ENCODE peak calls at places on chromosomes 6 and 20, in seven cellular contexts. M is stomach, B is H1, X is Peyer's patch, O is K562, R is ovary, L is suprapubic skin. H is an unnamed sample.

GRCh38 chr6:170459451-170459850 is 93.7 kb downstream of the PSMB1 start:
- DNase-seq in X (peak; percentile 60), L (no peak), B (no peak), O (no peak), R (no peak), M (peak; percentile 43), H (no peak)

GRCh38 chr6:5998741-5999687 is 7.7 kb downstream of the NRN1 start:
- DNase-seq in L (peak; percentile 85), X (no peak), B (no peak), R (no peak), M (no peak), O (no peak), H (no peak)

GRCh38 chr6:71012871-71013456 is 56.1 kb upstream of the B3GAT2 start:
- DNase-seq in M (no peak), O (peak; percentile 58), L (no peak), R (no peak), B (no peak), X (no peak), H (peak; percentile 45)

GRCh38 chr20:20454850-20455627 is 87.1 kb downstream of the INSM1 start:
- DNase-seq in O (no peak), X (no peak), B (no peak), R (no peak), L (no peak), M (no peak), H (no peak)

GRCh38 chr20:57656821-57657536 is 36.8 kb upstream of the ZBP1 start:
- DNase-seq in B (no peak), M (peak; percentile 19), X (peak; percentile 45), L (peak; percentile 59), O (no peak), R (peak; percentile 20), H (no peak)

GRCh38 chr6:8082954-8083858 is 19.0 kb upstream of the BLOC1S5 start:
- DNase-seq in O (peak; percentile 36), M (peak; percentile 70), B (no peak), L (no peak), X (no peak), R (no peak), H (peak; percentile 36)

GRCh38 chr6:89148016-89148750 is 2.3 kb downstream of the PM20D2 start:
- DNase-seq in X (no peak), O (no peak), M (no peak), L (no peak), R (no peak), B (no peak), H (no peak)

GRCh38 chr6:80438728-80439127 is 332.3 kb downstream of the BCKDHB start:
- DNase-seq in R (no peak), O (no peak), M (no peak), B (peak; percentile 17), X (no peak), L (no peak), H (no peak)

GRCh38 chr20:36092424-36093024 is 62.0 kb upstream of the EPB41L1 start:
- DNase-seq in L (no peak), R (peak; percentile 47), B (no peak), M (peak; percentile 53), O (peak; percentile 77), X (no peak), H (peak; percentile 32)

GRCh38 chr6:145670306-145670705 is 65.0 kb downstream of the EPM2A start:
- DNase-seq in M (no peak), O (no peak), R (no peak), B (no peak), X (no peak), L (no peak), H (no peak)

GRCh38 chr20:30484009-30484748 is 773.3 kb upstream of the DEFB115 start:
- DNase-seq in M (no peak), B (no peak), O (no peak), R (no peak), X (no peak), L (no peak), H (no peak)

GRCh38 chr6:73121421-73121993 is 103.8 kb downstream of the KHDC1L start:
- DNase-seq in R (no peak), L (no peak), X (no peak), O (no peak), M (no peak), B (no peak), H (no peak)

GRCh38 chr6:25583099-25583498 is 68.9 kb upstream of the SCGN start:
- DNase-seq in O (no peak), B (no peak), L (no peak), X (no peak), R (no peak), M (no peak), H (no peak)

GRCh38 chr6:154766993-154767392 is 33.8 kb downstream of the SCAF8 start:
- DNase-seq in L (no peak), R (no peak), O (no peak), X (no peak), M (no peak), B (no peak), H (no peak)

GRCh38 chr6:150063640-150064039 is 5.3 kb downstream of the ULBP3 start:
- DNase-seq in R (no peak), O (no peak), B (no peak), M (no peak), L (no peak), X (no peak), H (no peak)

GRCh38 chr6:42050897-42051653 is 751 bp downstream of the TAF8 start:
- DNase-seq in O (no peak), X (no peak), B (no peak), R (no peak), M (no peak), L (no peak), H (no peak)

GRCh38 chr6:95249661-95250060 is 327.7 kb upstream of the MANEA start:
- DNase-seq in L (no peak), X (no peak), O (no peak), B (no peak), R (no peak), M (no peak), H (no peak)

GRCh38 chr20:15579703-15580102 is 993.5 kb downstream of the KIF16B start:
- DNase-seq in L (no peak), O (no peak), R (no peak), M (no peak), X (no peak), B (no peak), H (no peak)

GRCh38 chr6:37262446-37263026 is 4.6 kb upstream of the TMEM217 start:
- DNase-seq in R (no peak), X (no peak), L (no peak), B (no peak), M (no peak), O (no peak), H (no peak)

GRCh38 chr6:113953346-113953745 is 17.6 kb downstream of the HDAC2 start:
- DNase-seq in R (no peak), M (no peak), O (no peak), B (no peak), X (no peak), L (no peak), H (no peak)

GRCh38 chr6:148523551-148523950 is 180.9 kb downstream of the SASH1 start:
- DNase-seq in L (no peak), X (no peak), O (no peak), M (no peak), B (no peak), R (no peak), H (no peak)

GRCh38 chr20:25220810-25221591 is 25.5 kb downstream of the ENTPD6 start:
- DNase-seq in M (peak; percentile 45), O (no peak), R (no peak), X (no peak), B (no peak), L (no peak), H (no peak)

GRCh38 chr20:56861590-56861989 is 232.5 kb downstream of the TFAP2C start:
- DNase-seq in M (no peak), L (no peak), R (no peak), X (no peak), O (no peak), B (no peak), H (no peak)

GRCh38 chr6:15826814-15827213 is 164.0 kb upstream of the DTNBP1 start:
- DNase-seq in M (no peak), O (no peak), L (no peak), R (no peak), B (no peak), X (no peak), H (no peak)

GRCh38 chr20:56630086-56630493 is 984 bp downstream of the TFAP2C start:
- DNase-seq in L (peak; percentile 86), O (peak; percentile 26), X (no peak), B (peak; percentile 54), R (peak; percentile 24), M (peak; percentile 43), H (peak; percentile 62)

GRCh38 chr6:103995571-103995970 is 864.1 kb downstream of the HACE1 start:
- DNase-seq in X (no peak), R (no peak), B (no peak), M (no peak), O (no peak), L (no peak), H (no peak)

GRCh38 chr6:14550817-14551216 is 433.2 kb downstream of the CD83 start:
- DNase-seq in X (peak; percentile 61), L (no peak), R (no peak), O (no peak), M (no peak), B (no peak), H (no peak)

GRCh38 chr6:144547409-144547808 is 262.3 kb downstream of the UTRN start:
- DNase-seq in X (no peak), B (no peak), R (no peak), M (no peak), O (no peak), L (no peak), H (no peak)

GRCh38 chr6:1395941-1396908 is 6.8 kb downstream of the FOXF2 start:
- DNase-seq in X (no peak), O (no peak), R (no peak), B (no peak), L (no peak), M (peak; percentile 22), H (no peak)

GRCh38 chr20:32743237-32744112 is at the start of gene COMMD7:
- DNase-seq in R (peak; percentile 72), X (peak; percentile 83), M (peak; percentile 73), B (no peak), L (peak; percentile 74), O (peak; percentile 67), H (peak; percentile 77)
- TF ChIP-seq POLR2A in R (no peak), X (no peak), M (no peak), B (no peak), L (no peak), O (no peak), H (no peak)

GRCh38 chr20:50562262-50562701 is 52.1 kb downstream of the PTPN1 start:
- DNase-seq in M (no peak), O (no peak), R (no peak), L (no peak), X (no peak), B (no peak), H (no peak)
- TF ChIP-seq POLR2A in M (no peak), O (no peak), R (no peak), L (no peak), X (no peak), B (no peak), H (no peak)

GRCh38 chr20:63894358-63895201 is at the start of gene DNAJC5:
- DNase-seq in L (peak; percentile 96), X (peak; percentile 98), R (peak; percentile 96), O (peak; percentile 100), M (peak; percentile 98), B (peak; percentile 78), H (peak; percentile 98)
- TF ChIP-seq POLR2A in L (no peak), X (peak; percentile 72), R (peak; percentile 17), O (no peak), M (no peak), B (no peak), H (no peak)

DNA sequence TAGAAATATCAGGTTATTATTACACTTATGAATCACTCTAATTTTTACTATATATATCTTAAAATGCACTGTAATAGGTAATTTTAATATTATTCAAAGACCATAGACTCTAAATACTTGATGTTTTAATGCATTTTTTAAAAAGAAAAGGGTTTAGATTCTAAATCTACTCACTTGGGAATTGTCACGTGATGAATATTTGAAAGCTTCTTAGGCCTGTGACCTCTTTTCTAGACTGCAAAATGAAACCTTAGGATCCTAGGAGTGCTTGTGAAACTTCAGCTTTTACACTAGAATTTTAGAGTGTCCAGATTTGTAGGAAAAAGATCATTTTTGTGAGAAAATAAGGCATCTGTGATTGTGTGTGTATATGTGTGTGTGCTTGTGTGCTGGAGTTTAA is 318.0 kb downstream of the HTR1B start:
- DNase-seq in L (no peak), O (no peak), R (no peak), B (no peak), M (no peak), X (no peak), H (no peak)
- TF ChIP-seq POLR2A in L (no peak), O (no peak), R (no peak), B (no peak), M (no peak), X (no peak), H (no peak)

H was measured in erythroblast.